ENCODE peak calls at places on chromosomes 7 and 10, in five cellular contexts. One of them, this sample, is unnamed.

GRCh38 chr7:6015917-6016652 is 7.0 kb downstream of the AIMP2 start:
- DNase-seq in skeletal muscle cell: peak
- DNase-seq in NCI-H1417: no peak
- DNase-seq in CD8-positive, alpha-beta memory T cell: no peak
- DNase-seq in T-cell: no peak
- DNase-seq in this sample: no peak

GRCh38 chr10:114779803-114780609 is 41.6 kb upstream of the FHIP2A start:
- DNase-seq in skeletal muscle cell: peak
- DNase-seq in CD8-positive, alpha-beta memory T cell: no peak
- DNase-seq in T-cell: no peak
- DNase-seq in NCI-H1417: peak
- DNase-seq in this sample: no peak

GRCh38 chr10:132964231-132964630 is 21.9 kb upstream of the CFAP46 start:
- DNase-seq in T-cell: no peak
- DNase-seq in CD8-positive, alpha-beta memory T cell: no peak
- DNase-seq in skeletal muscle cell: no peak
- DNase-seq in NCI-H1417: no peak
- DNase-seq in this sample: no peak

GRCh38 chr7:137482466-137482865 is 138.9 kb upstream of the PTN start:
- DNase-seq in CD8-positive, alpha-beta memory T cell: no peak
- DNase-seq in NCI-H1417: no peak
- DNase-seq in skeletal muscle cell: no peak
- DNase-seq in T-cell: no peak
- DNase-seq in this sample: no peak

GRCh38 chr10:114822771-114823463 is 1.3 kb downstream of the FHIP2A start:
- DNase-seq in NCI-H1417: peak
- DNase-seq in CD8-positive, alpha-beta memory T cell: no peak
- DNase-seq in skeletal muscle cell: no peak
- DNase-seq in T-cell: no peak
- DNase-seq in this sample: no peak

GRCh38 chr10:50497758-50498157 is 126.0 kb downstream of the SGMS1 start:
- DNase-seq in T-cell: no peak
- DNase-seq in skeletal muscle cell: peak
- DNase-seq in NCI-H1417: no peak
- DNase-seq in CD8-positive, alpha-beta memory T cell: no peak
- DNase-seq in this sample: no peak

GRCh38 chr10:97882142-97883091 is 32.8 kb downstream of the GOLGA7B start:
- DNase-seq in skeletal muscle cell: peak
- DNase-seq in NCI-H1417: no peak
- DNase-seq in T-cell: no peak
- DNase-seq in CD8-positive, alpha-beta memory T cell: no peak
- DNase-seq in this sample: no peak

GRCh38 chr7:158322616-158323530 is 264.8 kb downstream of the PTPRN2 start:
- DNase-seq in skeletal muscle cell: no peak
- DNase-seq in NCI-H1417: no peak
- DNase-seq in T-cell: no peak
- DNase-seq in CD8-positive, alpha-beta memory T cell: no peak
- DNase-seq in this sample: no peak

GRCh38 chr10:70671229-70671588 is 1.1 kb upstream of the ADAMTS14 start:
- DNase-seq in CD8-positive, alpha-beta memory T cell: no peak
- DNase-seq in T-cell: no peak
- DNase-seq in NCI-H1417: no peak
- DNase-seq in skeletal muscle cell: no peak
- DNase-seq in this sample: no peak

GRCh38 chr7:106793015-106793651 is 71.9 kb upstream of the PIK3CG start:
- DNase-seq in CD8-positive, alpha-beta memory T cell: peak
- DNase-seq in NCI-H1417: peak
- DNase-seq in T-cell: peak
- DNase-seq in skeletal muscle cell: no peak
- DNase-seq in this sample: no peak

GRCh38 chr7:115840702-115841101 is 189.9 kb downstream of the TFEC start:
- DNase-seq in CD8-positive, alpha-beta memory T cell: no peak
- DNase-seq in NCI-H1417: peak
- DNase-seq in T-cell: no peak
- DNase-seq in skeletal muscle cell: no peak
- DNase-seq in this sample: no peak

GRCh38 chr7:136890379-136890778 is 21.9 kb downstream of the CHRM2 start:
- DNase-seq in skeletal muscle cell: no peak
- DNase-seq in CD8-positive, alpha-beta memory T cell: no peak
- DNase-seq in T-cell: no peak
- DNase-seq in NCI-H1417: no peak
- DNase-seq in this sample: no peak

GRCh38 chr7:116455009-116455408 is 44.5 kb upstream of the CAV2 start:
- DNase-seq in skeletal muscle cell: no peak
- DNase-seq in NCI-H1417: no peak
- DNase-seq in T-cell: no peak
- DNase-seq in CD8-positive, alpha-beta memory T cell: no peak
- DNase-seq in this sample: no peak

GRCh38 chr10:33556581-33556980 is 222.1 kb upstream of the NRP1 start:
- DNase-seq in T-cell: no peak
- DNase-seq in CD8-positive, alpha-beta memory T cell: no peak
- DNase-seq in skeletal muscle cell: no peak
- DNase-seq in NCI-H1417: peak
- DNase-seq in this sample: no peak

GRCh38 chr10:44011603-44011981 is 362.9 kb upstream of the ZNF32 start:
- DNase-seq in T-cell: no peak
- DNase-seq in CD8-positive, alpha-beta memory T cell: no peak
- DNase-seq in skeletal muscle cell: no peak
- DNase-seq in NCI-H1417: peak
- DNase-seq in this sample: no peak

GRCh38 chr7:101134399-101134980 is 7.6 kb downstream of the SERPINE1 start:
- DNase-seq in CD8-positive, alpha-beta memory T cell: no peak
- DNase-seq in skeletal muscle cell: no peak
- DNase-seq in NCI-H1417: peak
- DNase-seq in T-cell: no peak
- DNase-seq in this sample: no peak

GRCh38 chr10:6794441-6794840 is 214.4 kb upstream of the PRKCQ start:
- DNase-seq in NCI-H1417: no peak
- DNase-seq in skeletal muscle cell: no peak
- DNase-seq in T-cell: no peak
- DNase-seq in CD8-positive, alpha-beta memory T cell: no peak
- DNase-seq in this sample: no peak

GRCh38 chr10:122149607-122150505 is 121.2 kb upstream of the BTBD16 start:
- DNase-seq in skeletal muscle cell: peak
- DNase-seq in T-cell: no peak
- DNase-seq in CD8-positive, alpha-beta memory T cell: no peak
- DNase-seq in NCI-H1417: no peak
- DNase-seq in this sample: no peak

GRCh38 chr10:104260775-104261115 is 6.1 kb downstream of the GSTO1 start:
- DNase-seq in CD8-positive, alpha-beta memory T cell: no peak
- DNase-seq in T-cell: no peak
- DNase-seq in NCI-H1417: no peak
- DNase-seq in skeletal muscle cell: peak
- DNase-seq in this sample: no peak

GRCh38 chr7:30252885-30253795 is 31.3 kb upstream of the ZNRF2 start:
- DNase-seq in T-cell: no peak
- DNase-seq in CD8-positive, alpha-beta memory T cell: no peak
- DNase-seq in NCI-H1417: peak
- DNase-seq in skeletal muscle cell: no peak
- DNase-seq in this sample: no peak

GRCh38 chr7:27442446-27442845 is 199.8 kb downstream of the EVX1 start:
- DNase-seq in T-cell: no peak
- DNase-seq in NCI-H1417: no peak
- DNase-seq in skeletal muscle cell: peak
- DNase-seq in CD8-positive, alpha-beta memory T cell: no peak
- DNase-seq in this sample: no peak

GRCh38 chr10:25047902-25048301 is 31.5 kb downstream of the THNSL1 start:
- DNase-seq in NCI-H1417: no peak
- DNase-seq in T-cell: no peak
- DNase-seq in skeletal muscle cell: no peak
- DNase-seq in CD8-positive, alpha-beta memory T cell: no peak
- DNase-seq in this sample: no peak

GRCh38 chr10:44471410-44471809 is 86.5 kb upstream of the CXCL12 start:
- DNase-seq in skeletal muscle cell: no peak
- DNase-seq in NCI-H1417: no peak
- DNase-seq in CD8-positive, alpha-beta memory T cell: no peak
- DNase-seq in T-cell: no peak
- DNase-seq in this sample: no peak

GRCh38 chr7:106891545-106892410 is 26.7 kb downstream of the PIK3CG start:
- DNase-seq in T-cell: no peak
- DNase-seq in NCI-H1417: peak
- DNase-seq in skeletal muscle cell: no peak
- DNase-seq in CD8-positive, alpha-beta memory T cell: no peak
- DNase-seq in this sample: no peak

GRCh38 chr7:69564454-69565417 is 33.5 kb upstream of the AUTS2 start:
- DNase-seq in NCI-H1417: peak
- DNase-seq in CD8-positive, alpha-beta memory T cell: no peak
- DNase-seq in skeletal muscle cell: peak
- DNase-seq in T-cell: no peak
- DNase-seq in this sample: no peak

GRCh38 chr7:96953676-96954513 is 51.5 kb upstream of the DLX6 start:
- DNase-seq in CD8-positive, alpha-beta memory T cell: no peak
- DNase-seq in T-cell: no peak
- DNase-seq in NCI-H1417: no peak
- DNase-seq in skeletal muscle cell: no peak
- DNase-seq in this sample: no peak

GRCh38 chr7:143172354-143172753 is 10.9 kb upstream of the TAS2R39 start:
- DNase-seq in NCI-H1417: peak
- DNase-seq in T-cell: no peak
- DNase-seq in CD8-positive, alpha-beta memory T cell: no peak
- DNase-seq in skeletal muscle cell: no peak
- DNase-seq in this sample: no peak

GRCh38 chr7:15399446-15399845 is 162.4 kb downstream of the AGMO start:
- DNase-seq in T-cell: no peak
- DNase-seq in CD8-positive, alpha-beta memory T cell: no peak
- DNase-seq in NCI-H1417: no peak
- DNase-seq in skeletal muscle cell: no peak
- DNase-seq in this sample: no peak

GRCh38 chr10:100858258-100858657 is 54.5 kb upstream of the SLF2 start:
- DNase-seq in skeletal muscle cell: no peak
- DNase-seq in CD8-positive, alpha-beta memory T cell: no peak
- DNase-seq in T-cell: no peak
- DNase-seq in NCI-H1417: no peak
- DNase-seq in this sample: no peak

This sample was measured in naive thymus-derived CD4-positive, alpha-beta T cell.